ENCODE peak calls at places on chromosomes 2 and 18, in seven cellular contexts. One of them, this sample, is unnamed.

GRCh38 chr2:168926621-168927386 is 25.7 kb downstream of the G6PC2 start:
- DNase-seq in breast epithelium: no peak
- DNase-seq in body of pancreas: no peak
- DNase-seq in Caki2: no peak
- DNase-seq in HTR-8/SVneo: no peak
- DNase-seq in retina: no peak
- DNase-seq in activated CD8-positive, alpha-beta memory T cell treated with anti-CD3 and anti-CD28 coated beads, Interleukin-2, amount 10 ng/mL, durations not matched to agents 7 days and 5 days: no peak
- DNase-seq in this sample: no peak

GRCh38 chr18:41456791-41457190 is 498.2 kb upstream of the PIK3C3 start:
- DNase-seq in breast epithelium: no peak
- DNase-seq in Caki2: no peak
- DNase-seq in activated CD8-positive, alpha-beta memory T cell treated with anti-CD3 and anti-CD28 coated beads, Interleukin-2, amount 10 ng/mL, durations not matched to agents 7 days and 5 days: no peak
- DNase-seq in retina: no peak
- DNase-seq in body of pancreas: no peak
- DNase-seq in HTR-8/SVneo: no peak
- DNase-seq in this sample: no peak

GRCh38 chr18:52002600-52002999 is 337.4 kb upstream of the DCC start:
- DNase-seq in activated CD8-positive, alpha-beta memory T cell treated with anti-CD3 and anti-CD28 coated beads, Interleukin-2, amount 10 ng/mL, durations not matched to agents 7 days and 5 days: no peak
- DNase-seq in retina: no peak
- DNase-seq in breast epithelium: no peak
- DNase-seq in HTR-8/SVneo: no peak
- DNase-seq in Caki2: no peak
- DNase-seq in body of pancreas: no peak
- DNase-seq in this sample: no peak

GRCh38 chr18:27825735-27826477 is 351.0 kb downstream of the CDH2 start:
- DNase-seq in Caki2: no peak
- DNase-seq in activated CD8-positive, alpha-beta memory T cell treated with anti-CD3 and anti-CD28 coated beads, Interleukin-2, amount 10 ng/mL, durations not matched to agents 7 days and 5 days: no peak
- DNase-seq in HTR-8/SVneo: no peak
- DNase-seq in breast epithelium: no peak
- DNase-seq in body of pancreas: no peak
- DNase-seq in retina: no peak
- DNase-seq in this sample: no peak

GRCh38 chr2:30511122-30512083 is 64.4 kb downstream of the LCLAT1 start:
- DNase-seq in breast epithelium: no peak
- DNase-seq in activated CD8-positive, alpha-beta memory T cell treated with anti-CD3 and anti-CD28 coated beads, Interleukin-2, amount 10 ng/mL, durations not matched to agents 7 days and 5 days: no peak
- DNase-seq in retina: no peak
- DNase-seq in HTR-8/SVneo: peak
- DNase-seq in body of pancreas: peak
- DNase-seq in Caki2: no peak
- DNase-seq in this sample: no peak

GRCh38 chr2:138059967-138060635 is 95.8 kb downstream of the HNMT start:
- DNase-seq in activated CD8-positive, alpha-beta memory T cell treated with anti-CD3 and anti-CD28 coated beads, Interleukin-2, amount 10 ng/mL, durations not matched to agents 7 days and 5 days: no peak
- DNase-seq in body of pancreas: peak
- DNase-seq in retina: no peak
- DNase-seq in HTR-8/SVneo: peak
- DNase-seq in Caki2: peak
- DNase-seq in breast epithelium: no peak
- DNase-seq in this sample: no peak

GRCh38 chr2:201111096-201111495 is 4.9 kb upstream of the CFLAR start:
- DNase-seq in body of pancreas: no peak
- DNase-seq in breast epithelium: no peak
- DNase-seq in HTR-8/SVneo: no peak
- DNase-seq in Caki2: no peak
- DNase-seq in activated CD8-positive, alpha-beta memory T cell treated with anti-CD3 and anti-CD28 coated beads, Interleukin-2, amount 10 ng/mL, durations not matched to agents 7 days and 5 days: no peak
- DNase-seq in retina: no peak
- DNase-seq in this sample: no peak

GRCh38 chr2:207165121-207166038 is at the start of gene KLF7:
- DNase-seq in retina: peak
- DNase-seq in activated CD8-positive, alpha-beta memory T cell treated with anti-CD3 and anti-CD28 coated beads, Interleukin-2, amount 10 ng/mL, durations not matched to agents 7 days and 5 days: peak
- DNase-seq in HTR-8/SVneo: no peak
- DNase-seq in body of pancreas: peak
- DNase-seq in breast epithelium: peak
- DNase-seq in Caki2: peak
- DNase-seq in this sample: peak